ENCODE peak calls at places on chromosomes 5 and 9, in six cellular contexts. One of them, this sample, is unnamed.

GRCh38 chr9:121604654-121605053 is 46.8 kb upstream of the DAB2IP start:
- DNase-seq in AG10803: no peak
- DNase-seq in transverse colon: no peak
- DNase-seq in dorsolateral prefrontal cortex: no peak
- DNase-seq in kidney epithelial cell: no peak
- DNase-seq in psoas muscle: peak
- DNase-seq in this sample: no peak

GRCh38 chr5:6792911-6793451 is 79.7 kb downstream of the TENT4A start:
- DNase-seq in kidney epithelial cell: no peak
- DNase-seq in AG10803: no peak
- DNase-seq in transverse colon: no peak
- DNase-seq in psoas muscle: no peak
- DNase-seq in dorsolateral prefrontal cortex: no peak
- DNase-seq in this sample: no peak

GRCh38 chr5:142072488-142072887 is 36.1 kb upstream of the NDFIP1 start:
- DNase-seq in AG10803: no peak
- DNase-seq in transverse colon: no peak
- DNase-seq in psoas muscle: no peak
- DNase-seq in kidney epithelial cell: no peak
- DNase-seq in dorsolateral prefrontal cortex: no peak
- DNase-seq in this sample: no peak

GRCh38 chr9:116494815-116495634 is 192.1 kb upstream of the TRIM32 start:
- DNase-seq in dorsolateral prefrontal cortex: no peak
- DNase-seq in kidney epithelial cell: no peak
- DNase-seq in psoas muscle: no peak
- DNase-seq in transverse colon: peak
- DNase-seq in AG10803: no peak
- DNase-seq in this sample: no peak

GRCh38 chr9:129886226-129887174 is 51.2 kb downstream of the USP20 start:
- DNase-seq in dorsolateral prefrontal cortex: peak
- DNase-seq in psoas muscle: no peak
- DNase-seq in AG10803: no peak
- DNase-seq in transverse colon: peak
- DNase-seq in kidney epithelial cell: no peak
- DNase-seq in this sample: no peak

GRCh38 chr5:6525910-6526309 is 77.3 kb downstream of the UBE2QL1 start:
- DNase-seq in kidney epithelial cell: no peak
- DNase-seq in AG10803: peak
- DNase-seq in psoas muscle: no peak
- DNase-seq in dorsolateral prefrontal cortex: peak
- DNase-seq in transverse colon: no peak
- DNase-seq in this sample: no peak

GRCh38 chr9:98796364-98797101 is at the start of gene ANKS6:
- DNase-seq in psoas muscle: peak
- DNase-seq in kidney epithelial cell: no peak
- DNase-seq in AG10803: peak
- DNase-seq in transverse colon: peak
- DNase-seq in dorsolateral prefrontal cortex: peak
- DNase-seq in this sample: peak

GRCh38 chr5:92884464-92884863 is 696.6 kb downstream of the NR2F1-AS1 start:
- DNase-seq in dorsolateral prefrontal cortex: no peak
- DNase-seq in psoas muscle: no peak
- DNase-seq in AG10803: no peak
- DNase-seq in kidney epithelial cell: no peak
- DNase-seq in transverse colon: no peak
- DNase-seq in this sample: no peak

GRCh38 chr5:140189977-140190867 is 15.2 kb downstream of the CYSTM1 start:
- DNase-seq in psoas muscle: no peak
- DNase-seq in AG10803: peak
- DNase-seq in kidney epithelial cell: peak
- DNase-seq in transverse colon: no peak
- DNase-seq in dorsolateral prefrontal cortex: no peak
- DNase-seq in this sample: no peak

GRCh38 chr9:117926031-117926655 is 221.9 kb downstream of the TLR4 start:
- DNase-seq in transverse colon: no peak
- DNase-seq in psoas muscle: no peak
- DNase-seq in kidney epithelial cell: peak
- DNase-seq in AG10803: no peak
- DNase-seq in dorsolateral prefrontal cortex: no peak
- DNase-seq in this sample: no peak

GRCh38 chr5:31990701-31991110 is 183.4 kb downstream of the GOLPH3 start:
- DNase-seq in transverse colon: no peak
- DNase-seq in dorsolateral prefrontal cortex: no peak
- DNase-seq in AG10803: peak
- DNase-seq in psoas muscle: no peak
- DNase-seq in kidney epithelial cell: no peak
- DNase-seq in this sample: no peak

GRCh38 chr5:434443-435146 is 8.4 kb upstream of the EXOC3 start:
- DNase-seq in transverse colon: no peak
- DNase-seq in dorsolateral prefrontal cortex: no peak
- DNase-seq in kidney epithelial cell: no peak
- DNase-seq in AG10803: no peak
- DNase-seq in psoas muscle: peak
- DNase-seq in this sample: no peak

GRCh38 chr5:437281-437771 is 5.7 kb upstream of the EXOC3 start:
- DNase-seq in kidney epithelial cell: no peak
- DNase-seq in psoas muscle: peak
- DNase-seq in transverse colon: peak
- DNase-seq in AG10803: no peak
- DNase-seq in dorsolateral prefrontal cortex: no peak
- DNase-seq in this sample: no peak

GRCh38 chr5:436641-436975 is 6.4 kb upstream of the EXOC3 start:
- DNase-seq in AG10803: no peak
- DNase-seq in psoas muscle: peak
- DNase-seq in dorsolateral prefrontal cortex: no peak
- DNase-seq in kidney epithelial cell: no peak
- DNase-seq in transverse colon: no peak
- DNase-seq in this sample: no peak

GRCh38 chr5:435156-435790 is 7.7 kb upstream of the EXOC3 start:
- DNase-seq in transverse colon: peak
- DNase-seq in kidney epithelial cell: no peak
- DNase-seq in dorsolateral prefrontal cortex: no peak
- DNase-seq in psoas muscle: peak
- DNase-seq in AG10803: no peak
- DNase-seq in this sample: no peak

GRCh38 chr5:435961-436640 is 6.9 kb upstream of the EXOC3 start:
- DNase-seq in AG10803: peak
- DNase-seq in psoas muscle: peak
- DNase-seq in dorsolateral prefrontal cortex: no peak
- DNase-seq in kidney epithelial cell: no peak
- DNase-seq in transverse colon: peak
- DNase-seq in this sample: no peak
- TF ChIP-seq CTCF in AG10803: peak
- TF ChIP-seq CTCF in psoas muscle: peak
- TF ChIP-seq CTCF in dorsolateral prefrontal cortex: no peak
- TF ChIP-seq CTCF in kidney epithelial cell: peak
- TF ChIP-seq CTCF in transverse colon: no peak
- TF ChIP-seq CTCF in this sample: no peak

GRCh38 chr5:64973226-64973625 is 204.5 kb downstream of the CWC27 start:
- DNase-seq in transverse colon: no peak
- DNase-seq in dorsolateral prefrontal cortex: no peak
- DNase-seq in AG10803: peak
- DNase-seq in kidney epithelial cell: no peak
- DNase-seq in psoas muscle: no peak
- DNase-seq in this sample: no peak

GRCh38 chr5:64971990-64972389 is 203.3 kb downstream of the CWC27 start:
- DNase-seq in psoas muscle: no peak
- DNase-seq in transverse colon: no peak
- DNase-seq in AG10803: no peak
- DNase-seq in kidney epithelial cell: no peak
- DNase-seq in dorsolateral prefrontal cortex: no peak
- DNase-seq in this sample: no peak

GRCh38 chr5:64972591-64972990 is 203.9 kb downstream of the CWC27 start:
- DNase-seq in kidney epithelial cell: no peak
- DNase-seq in AG10803: no peak
- DNase-seq in psoas muscle: no peak
- DNase-seq in transverse colon: no peak
- DNase-seq in dorsolateral prefrontal cortex: no peak
- DNase-seq in this sample: no peak

DNA sequence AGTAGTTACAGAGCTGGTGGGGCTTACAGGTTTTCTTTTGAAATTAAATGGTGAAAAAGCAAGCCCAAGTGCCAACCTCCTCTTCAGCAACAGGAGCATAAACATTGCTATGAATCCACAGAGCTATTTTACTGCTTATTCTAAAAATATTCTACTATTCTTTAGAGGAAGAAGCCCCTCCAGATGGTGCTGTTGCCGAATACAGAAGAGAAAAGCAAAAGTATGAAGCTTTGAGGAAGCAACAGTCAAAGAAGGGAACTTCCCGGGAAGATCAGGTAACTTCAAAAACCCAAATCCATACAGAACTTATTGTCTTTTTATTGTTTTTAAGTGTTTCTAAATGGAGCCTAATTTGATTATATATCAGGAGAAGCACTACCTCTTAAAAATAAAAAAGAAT is 202.8 kb downstream of the CWC27 start:
- DNase-seq in dorsolateral prefrontal cortex: no peak
- DNase-seq in transverse colon: no peak
- DNase-seq in AG10803: peak
- DNase-seq in kidney epithelial cell: no peak
- DNase-seq in psoas muscle: no peak
- DNase-seq in this sample: no peak
- TF ChIP-seq CTCF in dorsolateral prefrontal cortex: no peak
- TF ChIP-seq CTCF in transverse colon: no peak
- TF ChIP-seq CTCF in AG10803: peak
- TF ChIP-seq CTCF in kidney epithelial cell: no peak
- TF ChIP-seq CTCF in psoas muscle: no peak
- TF ChIP-seq CTCF in this sample: no peak

GRCh38 chr5:157911568-157911967 is 52.6 kb upstream of the CLINT1 start:
- DNase-seq in AG10803: no peak
- DNase-seq in psoas muscle: no peak
- DNase-seq in kidney epithelial cell: no peak
- DNase-seq in transverse colon: no peak
- DNase-seq in dorsolateral prefrontal cortex: no peak
- DNase-seq in this sample: no peak
- TF ChIP-seq CTCF in AG10803: no peak
- TF ChIP-seq CTCF in psoas muscle: no peak
- TF ChIP-seq CTCF in kidney epithelial cell: no peak
- TF ChIP-seq CTCF in transverse colon: no peak
- TF ChIP-seq CTCF in dorsolateral prefrontal cortex: no peak
- TF ChIP-seq CTCF in this sample: no peak

DNA sequence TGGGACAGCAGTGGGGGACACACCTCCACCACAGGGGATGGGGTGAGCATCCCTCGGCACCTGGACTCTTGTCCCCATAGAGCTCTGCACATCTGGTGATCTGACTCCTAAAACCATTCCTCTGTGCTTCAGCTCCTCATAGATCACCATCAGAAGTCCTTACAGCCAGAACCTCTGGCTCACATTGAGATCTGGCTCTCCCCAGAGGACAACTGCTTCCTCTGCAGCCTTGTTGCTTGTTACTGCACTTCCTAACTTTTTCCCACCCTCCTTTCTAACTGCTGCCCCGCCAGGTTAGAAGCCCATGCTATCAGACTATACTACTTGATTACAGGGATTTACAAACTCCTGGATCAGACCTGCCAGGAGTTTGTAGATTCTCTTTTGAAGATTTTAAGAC is 64.5 kb downstream of the ARSB start:
- DNase-seq in dorsolateral prefrontal cortex: no peak
- DNase-seq in kidney epithelial cell: no peak
- DNase-seq in psoas muscle: no peak
- DNase-seq in AG10803: peak
- DNase-seq in transverse colon: no peak
- DNase-seq in this sample: no peak
- TF ChIP-seq CTCF in dorsolateral prefrontal cortex: no peak
- TF ChIP-seq CTCF in kidney epithelial cell: peak
- TF ChIP-seq CTCF in psoas muscle: peak
- TF ChIP-seq CTCF in AG10803: peak
- TF ChIP-seq CTCF in transverse colon: no peak
- TF ChIP-seq CTCF in this sample: no peak

GRCh38 chr5:73946926-73947455 is 321.0 kb downstream of the ARHGEF28 start:
- DNase-seq in AG10803: no peak
- DNase-seq in kidney epithelial cell: no peak
- DNase-seq in transverse colon: no peak
- DNase-seq in psoas muscle: no peak
- DNase-seq in dorsolateral prefrontal cortex: no peak
- DNase-seq in this sample: no peak

GRCh38 chr5:73944581-73944980 is 318.6 kb downstream of the ARHGEF28 start:
- DNase-seq in psoas muscle: no peak
- DNase-seq in kidney epithelial cell: no peak
- DNase-seq in dorsolateral prefrontal cortex: no peak
- DNase-seq in AG10803: no peak
- DNase-seq in transverse colon: no peak
- DNase-seq in this sample: no peak

GRCh38 chr5:73946278-73946677 is 320.3 kb downstream of the ARHGEF28 start:
- DNase-seq in dorsolateral prefrontal cortex: no peak
- DNase-seq in AG10803: no peak
- DNase-seq in psoas muscle: no peak
- DNase-seq in kidney epithelial cell: no peak
- DNase-seq in transverse colon: no peak
- DNase-seq in this sample: no peak

GRCh38 chr5:73943375-73943774 is 317.4 kb downstream of the ARHGEF28 start:
- DNase-seq in kidney epithelial cell: no peak
- DNase-seq in AG10803: peak
- DNase-seq in transverse colon: no peak
- DNase-seq in dorsolateral prefrontal cortex: no peak
- DNase-seq in psoas muscle: no peak
- DNase-seq in this sample: no peak

GRCh38 chr5:73945505-73945904 is 319.5 kb downstream of the ARHGEF28 start:
- DNase-seq in kidney epithelial cell: no peak
- DNase-seq in dorsolateral prefrontal cortex: no peak
- DNase-seq in AG10803: no peak
- DNase-seq in transverse colon: no peak
- DNase-seq in psoas muscle: no peak
- DNase-seq in this sample: no peak
- TF ChIP-seq CTCF in kidney epithelial cell: peak
- TF ChIP-seq CTCF in dorsolateral prefrontal cortex: no peak
- TF ChIP-seq CTCF in AG10803: peak
- TF ChIP-seq CTCF in transverse colon: no peak
- TF ChIP-seq CTCF in psoas muscle: no peak
- TF ChIP-seq CTCF in this sample: no peak

This sample was measured in omental fat pad.